ENCODE peak calls at places on chromosomes 4 and X, in four cellular contexts. H, C, U and P are unnamed samples.
A peak's percentile ranks its signal among the peaks of the same experiment; 100 is the strongest.

GRCh38 chrX:17923546-17923945 is 62.4 kb upstream of the RAI2 start:
- DNase-seq in U (no peak), C (no peak), H (peak; percentile 40), P (peak; percentile 13)

GRCh38 chr4:39502034-39502658 is 25.1 kb downstream of the UGDH start:
- DNase-seq in H (no peak), U (no peak), C (no peak), P (no peak)

GRCh38 chr4:179867300-179867878 is 2375.8 kb upstream of the TENM3 start:
- DNase-seq in C (peak; percentile 66), H (peak; percentile 15), U (peak; percentile 16), P (peak; percentile 76)

GRCh38 chr4:112910109-112910736 is 139.2 kb upstream of the ANK2 start:
- DNase-seq in H (no peak), U (no peak), C (no peak), P (peak; percentile 47)

GRCh38 chr4:99062120-99062519 is 26.5 kb downstream of the ADH5 start:
- DNase-seq in U (peak; percentile 9), C (no peak), H (no peak), P (peak; percentile 12)

GRCh38 chrX:47316276-47317025 is 53.9 kb upstream of the ZNF157 start:
- DNase-seq in H (no peak), U (no peak), C (no peak), P (peak; percentile 33)

GRCh38 chrX:131762802-131763234 is 218.9 kb downstream of the OR13H1 start:
- DNase-seq in C (no peak), H (peak; percentile 6), U (peak; percentile 80), P (peak; percentile 65)

GRCh38 chr4:2289955-2290333 is 28.0 kb upstream of the MXD4 start:
- DNase-seq in U (no peak), C (no peak), H (no peak), P (no peak)

GRCh38 chr4:147927377-147928137 is 195.7 kb downstream of the ARHGAP10 start:
- DNase-seq in H (no peak), C (no peak), U (no peak), P (peak; percentile 39)

GRCh38 chr4:8396762-8397406 is 43.6 kb downstream of the ACOX3 start:
- DNase-seq in H (no peak), U (no peak), C (no peak), P (no peak)

GRCh38 chrX:86148594-86148993 is 343 bp downstream of the DACH2 start:
- DNase-seq in C (no peak), H (no peak), U (no peak), P (peak; percentile 15)

GRCh38 chr4:89511776-89512175 is 204.2 kb upstream of the GPRIN3 start:
- DNase-seq in H (no peak), C (no peak), U (no peak), P (no peak)

GRCh38 chr4:98262431-98262830 is 1.2 kb downstream of the RAP1GDS1 start:
- DNase-seq in H (no peak), U (no peak), C (no peak), P (no peak)

GRCh38 chr4:15809058-15809457 is 30.9 kb downstream of the CD38 start:
- DNase-seq in U (peak; percentile 45), H (no peak), C (no peak), P (no peak)

GRCh38 chrX:153539171-153539978 is 21.9 kb downstream of the ATP2B3 start:
- DNase-seq in C (peak; percentile 23), U (no peak), H (peak; percentile 81), P (peak; percentile 89)

GRCh38 chr4:153467154-153467896 is 1.2 kb downstream of the TMEM131L start:
- DNase-seq in U (peak; percentile 88), H (peak; percentile 66), C (peak; percentile 52), P (peak; percentile 35)

GRCh38 chr4:3065551-3065950 is 8.8 kb downstream of the HTT-AS start:
- DNase-seq in H (no peak), U (no peak), C (no peak), P (no peak)

GRCh38 chr4:168585168-168586091 is 88.6 kb downstream of the PALLD start:
- DNase-seq in C (peak; percentile 20), H (peak; percentile 14), U (no peak), P (peak; percentile 78)

GRCh38 chr4:40462326-40462725 is 127.2 kb downstream of the CHRNA9 start:
- DNase-seq in U (peak; percentile 57), H (no peak), C (no peak), P (no peak)

GRCh38 chr4:37793562-37793961 is 32.9 kb upstream of the PGM2 start:
- DNase-seq in C (peak; percentile 27), H (no peak), U (no peak), P (no peak)

GRCh38 chrX:137166591-137166990 is 132.8 kb upstream of the GPR101 start:
- DNase-seq in C (no peak), U (no peak), H (peak; percentile 15), P (peak; percentile 16)

GRCh38 chr4:168751263-168752225 is 254.7 kb downstream of the PALLD start:
- DNase-seq in U (no peak), C (no peak), H (no peak), P (no peak)

GRCh38 chr4:2280531-2281300 is 18.8 kb upstream of the MXD4 start:
- DNase-seq in C (no peak), U (no peak), H (no peak), P (no peak)

GRCh38 chr4:165970703-165971420 is 97.8 kb downstream of the TLL1 start:
- DNase-seq in C (no peak), U (no peak), H (no peak), P (no peak)

GRCh38 chrX:34778961-34779360 is 121.9 kb upstream of the TMEM47 start:
- DNase-seq in H (no peak), C (no peak), U (no peak), P (no peak)

GRCh38 chr4:52619591-52619931 is 39.5 kb downstream of the USP46 start:
- DNase-seq in H (no peak), U (no peak), C (no peak), P (no peak)

GRCh38 chr4:185839204-185839712 is 27.3 kb upstream of the SORBS2 start:
- DNase-seq in U (no peak), H (no peak), C (no peak), P (peak; percentile 34)

GRCh38 chr4:176838611-176839411 is 46.1 kb upstream of the VEGFC start:
- DNase-seq in U (no peak), H (no peak), C (no peak), P (no peak)

GRCh38 chr4:95095352-95095974 is 337.7 kb downstream of the BMPR1B start:
- DNase-seq in U (no peak), C (peak; percentile 5), H (no peak), P (no peak)

GRCh38 chrX:47587091-47587891 is 5.1 kb downstream of the TIMP1 start:
- DNase-seq in U (no peak), C (no peak), H (no peak), P (no peak)

GRCh38 chrX:13123857-13124345 is 79.5 kb upstream of the FAM9C start:
- DNase-seq in C (peak; percentile 46), U (no peak), H (no peak), P (no peak)

GRCh38 chr4:63529581-63529980 is 879.7 kb downstream of the TECRL start:
- DNase-seq in H (no peak), C (no peak), U (no peak), P (no peak)

GRCh38 chr4:40990899-40991265 is 223.5 kb downstream of the APBB2 start:
- DNase-seq in H (no peak), U (peak; percentile 58), C (no peak), P (no peak)

GRCh38 chr4:36039031-36039430 is 205.3 kb downstream of the ARAP2 start:
- DNase-seq in H (no peak), U (no peak), C (no peak), P (no peak)

GRCh38 chr4:73341454-73341853 is 62.6 kb upstream of the ALB start:
- DNase-seq in C (peak; percentile 85), U (peak; percentile 16), H (peak; percentile 17), P (peak; percentile 49)

GRCh38 chrX:24100713-24101112 is 46.0 kb downstream of the EIF2S3 start:
- DNase-seq in U (no peak), H (no peak), C (no peak), P (no peak)

DNA sequence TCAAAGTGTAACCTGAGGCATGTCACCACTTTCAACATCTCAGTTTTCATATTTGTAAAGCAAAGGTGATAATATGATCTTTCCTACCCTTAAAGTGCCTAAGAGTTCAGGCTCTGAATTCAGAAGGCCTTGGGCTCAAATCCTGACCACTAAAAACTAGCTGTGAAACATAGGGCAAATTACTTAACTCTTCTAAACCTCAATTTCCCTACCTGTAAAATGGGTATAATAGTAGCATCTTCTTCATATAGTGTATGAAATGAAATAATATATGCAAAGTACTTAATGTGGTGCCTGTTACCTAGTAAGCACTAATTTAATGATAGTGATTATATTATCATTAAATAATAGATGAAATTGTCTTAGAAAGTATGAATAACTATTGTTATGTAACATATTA is 7.0 kb upstream of the WDR44 start:
- DNase-seq in C (no peak), H (no peak), U (no peak), P (no peak)
- TF ChIP-seq BHLHE40 in C (no peak), H (no peak), U (no peak), P (no peak)

GRCh38 chr4:157270108-157270507 is 49.6 kb downstream of the GRIA2 start:
- DNase-seq in C (no peak), H (no peak), U (no peak), P (no peak)

GRCh38 chr4:157270552-157270951 is 50.0 kb downstream of the GRIA2 start:
- DNase-seq in U (no peak), C (no peak), H (no peak), P (no peak)

GRCh38 chr4:157265281-157265680 is 44.8 kb downstream of the GRIA2 start:
- DNase-seq in C (no peak), H (no peak), U (no peak), P (peak; percentile 19)
- TF ChIP-seq TARDBP in C (no peak), H (no peak), U (no peak), P (no peak)

GRCh38 chrX:56798866-56799864 is 70.1 kb downstream of the NBDY start:
- DNase-seq in H (no peak), C (peak; percentile 10), U (no peak), P (no peak)

GRCh38 chrX:56800307-56800706 is 71.3 kb downstream of the NBDY start:
- DNase-seq in U (no peak), C (no peak), H (no peak), P (no peak)

GRCh38 chrX:56800801-56801200 is 71.8 kb downstream of the NBDY start:
- DNase-seq in U (no peak), H (no peak), C (no peak), P (no peak)

GRCh38 chrX:56796641-56797395 is 67.8 kb downstream of the NBDY start:
- DNase-seq in U (no peak), H (no peak), C (no peak), P (no peak)

GRCh38 chrX:56797966-56798711 is 69.1 kb downstream of the NBDY start:
- DNase-seq in H (no peak), U (no peak), C (no peak), P (no peak)
- TF ChIP-seq BHLHE40 in H (no peak), U (no peak), C (no peak), P (no peak)

DNA sequence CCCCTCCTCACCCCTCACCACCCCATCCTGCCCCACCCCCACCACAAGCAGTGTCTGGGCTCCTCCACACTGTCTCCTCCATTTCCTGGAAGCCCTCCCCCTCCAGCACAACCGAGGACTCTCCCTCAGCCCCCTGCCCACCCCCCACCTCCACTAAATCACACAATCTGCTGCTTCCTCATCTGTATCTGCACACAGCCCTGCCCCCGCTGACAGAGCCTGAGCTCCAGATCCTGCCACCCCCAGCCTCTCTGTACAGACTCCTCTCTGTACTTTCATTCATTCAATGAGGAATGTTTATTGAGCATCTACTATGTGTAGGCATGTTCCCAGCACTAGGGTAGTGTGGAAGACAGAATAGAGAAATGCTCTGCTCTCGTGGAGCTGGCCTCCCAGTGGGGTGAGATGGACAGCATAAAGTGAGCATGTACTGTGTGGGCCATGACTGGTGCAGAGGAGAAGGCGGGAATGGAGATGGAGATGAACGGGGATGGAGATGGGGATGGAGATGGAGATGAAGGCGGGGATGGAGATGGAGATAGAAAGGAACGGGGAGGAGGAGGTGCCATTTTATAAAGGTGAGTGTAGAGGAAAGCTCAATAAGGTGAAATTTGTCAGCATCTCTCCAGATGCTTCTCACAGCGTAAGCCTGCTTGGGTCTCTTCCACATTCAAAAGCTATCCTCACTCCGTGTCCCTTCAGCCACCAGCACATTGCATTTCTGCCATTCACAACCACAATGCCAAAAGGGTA is 2.5 kb upstream of the PPP2R2C start:
- DNase-seq in H (no peak), C (no peak), U (no peak), P (no peak)
- TF ChIP-seq TARDBP in H (no peak), C (no peak), U (no peak), P (no peak)